ENCODE peak calls at places on chromosomes 3 and 15, in ten cellular contexts. One of them, this sample, is unnamed.

GRCh38 chr3:45362768-45363167 is 25.6 kb upstream of the LARS2 start:
- DNase-seq in sigmoid colon: no peak
- DNase-seq in A549: no peak
- DNase-seq in choroid plexus epithelial cell: peak; percentile 24
- DNase-seq in cardiac fibroblast: peak; percentile 22
- DNase-seq in psoas muscle: no peak
- DNase-seq in LNCaP clone FGC: no peak
- DNase-seq in astrocyte of the spinal cord: no peak
- DNase-seq in BE2C: no peak
- DNase-seq in WERI-Rb-1: no peak
- DNase-seq in this sample: peak; percentile 90

GRCh38 chr3:130759692-130760338 is 13.2 kb upstream of the PIK3R4 start:
- DNase-seq in sigmoid colon: no peak
- DNase-seq in A549: peak; percentile 52
- DNase-seq in choroid plexus epithelial cell: peak; percentile 78
- DNase-seq in cardiac fibroblast: peak; percentile 75
- DNase-seq in psoas muscle: peak; percentile 20
- DNase-seq in LNCaP clone FGC: peak; percentile 26
- DNase-seq in astrocyte of the spinal cord: peak; percentile 52
- DNase-seq in BE2C: peak; percentile 68
- DNase-seq in WERI-Rb-1: peak; percentile 45
- DNase-seq in this sample: peak; percentile 62

GRCh38 chr3:8734137-8734878 is 706 bp downstream of the CAV3 start:
- DNase-seq in sigmoid colon: no peak
- DNase-seq in A549: no peak
- DNase-seq in choroid plexus epithelial cell: no peak
- DNase-seq in cardiac fibroblast: no peak
- DNase-seq in psoas muscle: peak; percentile 41
- DNase-seq in LNCaP clone FGC: no peak
- DNase-seq in astrocyte of the spinal cord: no peak
- DNase-seq in BE2C: no peak
- DNase-seq in WERI-Rb-1: no peak
- DNase-seq in this sample: no peak

GRCh38 chr3:78277793-78278192 is 1237.9 kb downstream of the ROBO2 start:
- DNase-seq in sigmoid colon: no peak
- DNase-seq in A549: no peak
- DNase-seq in choroid plexus epithelial cell: no peak
- DNase-seq in cardiac fibroblast: no peak
- DNase-seq in psoas muscle: no peak
- DNase-seq in LNCaP clone FGC: no peak
- DNase-seq in astrocyte of the spinal cord: no peak
- DNase-seq in BE2C: no peak
- DNase-seq in WERI-Rb-1: no peak
- DNase-seq in this sample: no peak

GRCh38 chr3:39601241-39601640 is 133.8 kb downstream of the MOBP start:
- DNase-seq in sigmoid colon: no peak
- DNase-seq in A549: no peak
- DNase-seq in choroid plexus epithelial cell: no peak
- DNase-seq in cardiac fibroblast: no peak
- DNase-seq in psoas muscle: no peak
- DNase-seq in LNCaP clone FGC: no peak
- DNase-seq in astrocyte of the spinal cord: no peak
- DNase-seq in BE2C: no peak
- DNase-seq in WERI-Rb-1: no peak
- DNase-seq in this sample: no peak

GRCh38 chr3:52226229-52226817 is 878 bp upstream of the TLR9 start:
- DNase-seq in sigmoid colon: no peak
- DNase-seq in A549: no peak
- DNase-seq in choroid plexus epithelial cell: no peak
- DNase-seq in cardiac fibroblast: no peak
- DNase-seq in psoas muscle: no peak
- DNase-seq in LNCaP clone FGC: no peak
- DNase-seq in astrocyte of the spinal cord: no peak
- DNase-seq in BE2C: no peak
- DNase-seq in WERI-Rb-1: no peak
- DNase-seq in this sample: no peak

GRCh38 chr3:88167704-88168103 is 17.9 kb downstream of the C3orf38 start:
- DNase-seq in sigmoid colon: no peak
- DNase-seq in A549: no peak
- DNase-seq in choroid plexus epithelial cell: no peak
- DNase-seq in cardiac fibroblast: peak; percentile 36
- DNase-seq in psoas muscle: no peak
- DNase-seq in LNCaP clone FGC: no peak
- DNase-seq in astrocyte of the spinal cord: no peak
- DNase-seq in BE2C: no peak
- DNase-seq in WERI-Rb-1: no peak
- DNase-seq in this sample: no peak

GRCh38 chr15:25391971-25392733 is 46.7 kb downstream of the UBE3A start:
- DNase-seq in sigmoid colon: no peak
- DNase-seq in A549: no peak
- DNase-seq in choroid plexus epithelial cell: peak; percentile 69
- DNase-seq in cardiac fibroblast: peak; percentile 87
- DNase-seq in psoas muscle: no peak
- DNase-seq in LNCaP clone FGC: no peak
- DNase-seq in astrocyte of the spinal cord: peak; percentile 70
- DNase-seq in BE2C: no peak
- DNase-seq in WERI-Rb-1: no peak
- DNase-seq in this sample: peak; percentile 92

GRCh38 chr3:77931272-77932009 is 891.5 kb downstream of the ROBO2 start:
- DNase-seq in sigmoid colon: peak; percentile 60
- DNase-seq in A549: no peak
- DNase-seq in choroid plexus epithelial cell: peak; percentile 45
- DNase-seq in cardiac fibroblast: no peak
- DNase-seq in psoas muscle: no peak
- DNase-seq in LNCaP clone FGC: no peak
- DNase-seq in astrocyte of the spinal cord: no peak
- DNase-seq in BE2C: no peak
- DNase-seq in WERI-Rb-1: no peak
- DNase-seq in this sample: no peak

GRCh38 chr15:78343431-78343830 is 3.3 kb downstream of the CRABP1 start:
- DNase-seq in sigmoid colon: no peak
- DNase-seq in A549: no peak
- DNase-seq in choroid plexus epithelial cell: no peak
- DNase-seq in cardiac fibroblast: no peak
- DNase-seq in psoas muscle: no peak
- DNase-seq in LNCaP clone FGC: no peak
- DNase-seq in astrocyte of the spinal cord: no peak
- DNase-seq in BE2C: no peak
- DNase-seq in WERI-Rb-1: no peak
- DNase-seq in this sample: no peak

GRCh38 chr3:157077565-157077991 is 82.4 kb downstream of the CCNL1 start:
- DNase-seq in sigmoid colon: no peak
- DNase-seq in A549: peak; percentile 19
- DNase-seq in choroid plexus epithelial cell: no peak
- DNase-seq in cardiac fibroblast: no peak
- DNase-seq in psoas muscle: no peak
- DNase-seq in LNCaP clone FGC: no peak
- DNase-seq in astrocyte of the spinal cord: no peak
- DNase-seq in BE2C: no peak
- DNase-seq in WERI-Rb-1: no peak
- DNase-seq in this sample: peak; percentile 99
- TF ChIP-seq CTCF in sigmoid colon: no peak
- TF ChIP-seq CTCF in A549: no peak
- TF ChIP-seq CTCF in choroid plexus epithelial cell: peak; percentile 22
- TF ChIP-seq CTCF in cardiac fibroblast: no peak
- TF ChIP-seq CTCF in psoas muscle: no peak
- TF ChIP-seq CTCF in LNCaP clone FGC: peak; percentile 12
- TF ChIP-seq CTCF in astrocyte of the spinal cord: peak; percentile 18
- TF ChIP-seq CTCF in BE2C: peak; percentile 22
- TF ChIP-seq CTCF in WERI-Rb-1: peak; percentile 10
- TF ChIP-seq CTCF in this sample: peak; percentile 65

GRCh38 chr3:179460260-179460659 is 9.0 kb upstream of the GNB4 start:
- DNase-seq in sigmoid colon: no peak
- DNase-seq in A549: no peak
- DNase-seq in choroid plexus epithelial cell: no peak
- DNase-seq in cardiac fibroblast: no peak
- DNase-seq in psoas muscle: no peak
- DNase-seq in LNCaP clone FGC: no peak
- DNase-seq in astrocyte of the spinal cord: no peak
- DNase-seq in BE2C: no peak
- DNase-seq in WERI-Rb-1: no peak
- DNase-seq in this sample: no peak
- H3K4me3 ChIP-seq in sigmoid colon: no peak overlapping the region
- H3K4me3 ChIP-seq in A549: no peak overlapping the region
- H3K4me3 ChIP-seq in choroid plexus epithelial cell: no peak overlapping the region
- H3K4me3 ChIP-seq in cardiac fibroblast: no peak overlapping the region
- H3K4me3 ChIP-seq in psoas muscle: no peak overlapping the region
- H3K4me3 ChIP-seq in LNCaP clone FGC: no peak overlapping the region
- H3K4me3 ChIP-seq in astrocyte of the spinal cord: no peak overlapping the region
- H3K4me3 ChIP-seq in BE2C: no peak overlapping the region
- H3K4me3 ChIP-seq in WERI-Rb-1: no peak overlapping the region
- H3K4me3 ChIP-seq in this sample: no peak overlapping the region

GRCh38 chr3:134312873-134313838 is 61.1 kb downstream of the AMOTL2 start:
- DNase-seq in sigmoid colon: peak; percentile 91
- DNase-seq in A549: peak; percentile 73
- DNase-seq in choroid plexus epithelial cell: peak; percentile 87
- DNase-seq in cardiac fibroblast: peak; percentile 80
- DNase-seq in psoas muscle: peak; percentile 84
- DNase-seq in LNCaP clone FGC: no peak
- DNase-seq in astrocyte of the spinal cord: peak; percentile 77
- DNase-seq in BE2C: no peak
- DNase-seq in WERI-Rb-1: no peak
- DNase-seq in this sample: peak; percentile 62

GRCh38 chr3:134312072-134312872 is 61.6 kb upstream of the RYK start:
- DNase-seq in sigmoid colon: no peak
- DNase-seq in A549: no peak
- DNase-seq in choroid plexus epithelial cell: peak; percentile 52
- DNase-seq in cardiac fibroblast: peak; percentile 79
- DNase-seq in psoas muscle: peak; percentile 39
- DNase-seq in LNCaP clone FGC: no peak
- DNase-seq in astrocyte of the spinal cord: peak; percentile 59
- DNase-seq in BE2C: peak; percentile 27
- DNase-seq in WERI-Rb-1: no peak
- DNase-seq in this sample: peak; percentile 66

GRCh38 chr3:134313839-134314587 is 60.2 kb downstream of the AMOTL2 start:
- DNase-seq in sigmoid colon: no peak
- DNase-seq in A549: no peak
- DNase-seq in choroid plexus epithelial cell: no peak
- DNase-seq in cardiac fibroblast: peak; percentile 49
- DNase-seq in psoas muscle: no peak
- DNase-seq in LNCaP clone FGC: no peak
- DNase-seq in astrocyte of the spinal cord: no peak
- DNase-seq in BE2C: no peak
- DNase-seq in WERI-Rb-1: no peak
- DNase-seq in this sample: peak; percentile 48

GRCh38 chr3:134315286-134316106 is 58.8 kb downstream of the AMOTL2 start:
- DNase-seq in sigmoid colon: peak; percentile 89
- DNase-seq in A549: no peak
- DNase-seq in choroid plexus epithelial cell: peak; percentile 97
- DNase-seq in cardiac fibroblast: peak; percentile 90
- DNase-seq in psoas muscle: peak; percentile 88
- DNase-seq in LNCaP clone FGC: no peak
- DNase-seq in astrocyte of the spinal cord: peak; percentile 97
- DNase-seq in BE2C: no peak
- DNase-seq in WERI-Rb-1: no peak
- DNase-seq in this sample: peak; percentile 91

GRCh38 chr3:134314588-134315285 is 59.5 kb downstream of the AMOTL2 start:
- DNase-seq in sigmoid colon: no peak
- DNase-seq in A549: no peak
- DNase-seq in choroid plexus epithelial cell: no peak
- DNase-seq in cardiac fibroblast: peak; percentile 30
- DNase-seq in psoas muscle: no peak
- DNase-seq in LNCaP clone FGC: no peak
- DNase-seq in astrocyte of the spinal cord: no peak
- DNase-seq in BE2C: no peak
- DNase-seq in WERI-Rb-1: peak; percentile 52
- DNase-seq in this sample: peak; percentile 47
- TF ChIP-seq CTCF in sigmoid colon: no peak
- TF ChIP-seq CTCF in A549: no peak
- TF ChIP-seq CTCF in choroid plexus epithelial cell: no peak
- TF ChIP-seq CTCF in cardiac fibroblast: no peak
- TF ChIP-seq CTCF in psoas muscle: no peak
- TF ChIP-seq CTCF in LNCaP clone FGC: no peak
- TF ChIP-seq CTCF in astrocyte of the spinal cord: no peak
- TF ChIP-seq CTCF in BE2C: no peak
- TF ChIP-seq CTCF in WERI-Rb-1: no peak
- TF ChIP-seq CTCF in this sample: no peak

GRCh38 chr3:170002231-170002630 is 35.6 kb upstream of the GPR160 start:
- DNase-seq in sigmoid colon: no peak
- DNase-seq in A549: no peak
- DNase-seq in choroid plexus epithelial cell: no peak
- DNase-seq in cardiac fibroblast: no peak
- DNase-seq in psoas muscle: no peak
- DNase-seq in LNCaP clone FGC: no peak
- DNase-seq in astrocyte of the spinal cord: no peak
- DNase-seq in BE2C: no peak
- DNase-seq in WERI-Rb-1: no peak
- DNase-seq in this sample: no peak
- H3K4me3 ChIP-seq in sigmoid colon: peak overlapping the region; percentile 1
- H3K4me3 ChIP-seq in A549: no peak overlapping the region
- H3K4me3 ChIP-seq in choroid plexus epithelial cell: no peak overlapping the region
- H3K4me3 ChIP-seq in cardiac fibroblast: no peak overlapping the region
- H3K4me3 ChIP-seq in psoas muscle: peak overlapping the region; percentile 32
- H3K4me3 ChIP-seq in LNCaP clone FGC: no peak overlapping the region
- H3K4me3 ChIP-seq in astrocyte of the spinal cord: no peak overlapping the region
- H3K4me3 ChIP-seq in BE2C: no peak overlapping the region
- H3K4me3 ChIP-seq in WERI-Rb-1: no peak overlapping the region
- H3K4me3 ChIP-seq in this sample: no peak overlapping the region

GRCh38 chr15:67307889-67308597 is 53.5 kb downstream of the IQCH start:
- DNase-seq in sigmoid colon: no peak
- DNase-seq in A549: no peak
- DNase-seq in choroid plexus epithelial cell: no peak
- DNase-seq in cardiac fibroblast: no peak
- DNase-seq in psoas muscle: no peak
- DNase-seq in LNCaP clone FGC: no peak
- DNase-seq in astrocyte of the spinal cord: no peak
- DNase-seq in BE2C: peak; percentile 36
- DNase-seq in WERI-Rb-1: no peak
- DNase-seq in this sample: no peak
- TF ChIP-seq CTCF in sigmoid colon: no peak
- TF ChIP-seq CTCF in A549: no peak
- TF ChIP-seq CTCF in choroid plexus epithelial cell: no peak
- TF ChIP-seq CTCF in cardiac fibroblast: no peak
- TF ChIP-seq CTCF in psoas muscle: no peak
- TF ChIP-seq CTCF in LNCaP clone FGC: no peak
- TF ChIP-seq CTCF in astrocyte of the spinal cord: no peak
- TF ChIP-seq CTCF in BE2C: no peak
- TF ChIP-seq CTCF in WERI-Rb-1: no peak
- TF ChIP-seq CTCF in this sample: no peak

GRCh38 chr15:69118089-69118488 is 42.3 kb upstream of the GLCE start:
- DNase-seq in sigmoid colon: no peak
- DNase-seq in A549: no peak
- DNase-seq in choroid plexus epithelial cell: peak; percentile 30
- DNase-seq in cardiac fibroblast: no peak
- DNase-seq in psoas muscle: no peak
- DNase-seq in LNCaP clone FGC: no peak
- DNase-seq in astrocyte of the spinal cord: no peak
- DNase-seq in BE2C: no peak
- DNase-seq in WERI-Rb-1: no peak
- DNase-seq in this sample: no peak
- H3K4me3 ChIP-seq in sigmoid colon: no peak overlapping the region
- H3K4me3 ChIP-seq in A549: no peak overlapping the region
- H3K4me3 ChIP-seq in choroid plexus epithelial cell: no peak overlapping the region
- H3K4me3 ChIP-seq in cardiac fibroblast: no peak overlapping the region
- H3K4me3 ChIP-seq in psoas muscle: no peak overlapping the region
- H3K4me3 ChIP-seq in LNCaP clone FGC: no peak overlapping the region
- H3K4me3 ChIP-seq in astrocyte of the spinal cord: no peak overlapping the region
- H3K4me3 ChIP-seq in BE2C: no peak overlapping the region
- H3K4me3 ChIP-seq in WERI-Rb-1: no peak overlapping the region
- H3K4me3 ChIP-seq in this sample: no peak overlapping the region

GRCh38 chr3:23884481-23884880 is 32.3 kb downstream of the NKIRAS1 start:
- DNase-seq in sigmoid colon: no peak
- DNase-seq in A549: peak; percentile 38
- DNase-seq in choroid plexus epithelial cell: no peak
- DNase-seq in cardiac fibroblast: no peak
- DNase-seq in psoas muscle: no peak
- DNase-seq in LNCaP clone FGC: no peak
- DNase-seq in astrocyte of the spinal cord: no peak
- DNase-seq in BE2C: no peak
- DNase-seq in WERI-Rb-1: no peak
- DNase-seq in this sample: peak; percentile 18
- TF ChIP-seq CTCF in sigmoid colon: no peak
- TF ChIP-seq CTCF in A549: no peak
- TF ChIP-seq CTCF in choroid plexus epithelial cell: peak; percentile 28
- TF ChIP-seq CTCF in cardiac fibroblast: peak; percentile 16
- TF ChIP-seq CTCF in psoas muscle: peak; percentile 18
- TF ChIP-seq CTCF in LNCaP clone FGC: no peak
- TF ChIP-seq CTCF in astrocyte of the spinal cord: peak; percentile 14
- TF ChIP-seq CTCF in BE2C: no peak
- TF ChIP-seq CTCF in WERI-Rb-1: peak; percentile 10
- TF ChIP-seq CTCF in this sample: peak; percentile 21